ENCODE peak calls at places on chromosome 1, in nine cellular contexts. V is A549, E is transverse colon, M is IMR-90, G is GM12892, C is HCT116, Z is prostate gland, H is stomach, Y is heart left ventricle. K is an unnamed sample.

GRCh38 chr1:44632511-44633072 is 41.7 kb downstream of the TMEM53 start:
- DNase-seq in H (no peak), M (peak; percentile 32), E (no peak), G (no peak), Z (no peak), V (no peak), Y (no peak), C (no peak), K (no peak)

GRCh38 chr1:208936431-208936830 is 647.1 kb upstream of the CAMK1G start:
- DNase-seq in V (no peak), G (no peak), Y (no peak), H (no peak), C (no peak), E (no peak), Z (no peak), M (no peak), K (no peak)

GRCh38 chr1:1853593-1854257 is 37.2 kb downstream of the GNB1 start:
- DNase-seq in E (no peak), Y (no peak), C (no peak), V (no peak), M (no peak), G (no peak), Z (no peak), H (no peak), K (no peak)

GRCh38 chr1:214446772-214447556 is 104.4 kb downstream of the PTPN14 start:
- DNase-seq in V (peak; percentile 91), M (peak; percentile 93), E (peak; percentile 11), C (peak; percentile 93), H (peak; percentile 62), Y (no peak), Z (peak; percentile 33), G (no peak), K (peak; percentile 57)

GRCh38 chr1:166902279-166902678 is 26.2 kb upstream of the TADA1 start:
- DNase-seq in H (no peak), Y (no peak), E (no peak), V (no peak), Z (no peak), G (no peak), M (peak; percentile 38), C (peak; percentile 43), K (no peak)

GRCh38 chr1:85611856-85612255 is 31.3 kb downstream of the CCN1 start:
- DNase-seq in H (peak; percentile 35), C (peak; percentile 57), E (no peak), G (no peak), M (peak; percentile 100), Z (peak; percentile 9), V (peak; percentile 34), Y (peak; percentile 48), K (peak; percentile 76)

GRCh38 chr1:238485062-238485905 is 594.6 kb upstream of the ZP4 start:
- DNase-seq in G (no peak), C (no peak), H (no peak), M (peak; percentile 60), E (no peak), Y (no peak), Z (peak; percentile 22), V (no peak), K (no peak)

GRCh38 chr1:56535949-56536348 is 43.4 kb downstream of the PLPP3 start:
- DNase-seq in H (peak; percentile 73), V (no peak), E (no peak), G (no peak), C (no peak), Z (no peak), M (no peak), Y (peak; percentile 71), K (no peak)

GRCh38 chr1:111707906-111708305 is 31.3 kb downstream of the INKA2 start:
- DNase-seq in C (no peak), G (no peak), Y (no peak), H (no peak), M (peak; percentile 51), E (no peak), V (no peak), Z (no peak), K (no peak)

GRCh38 chr1:87202922-87203655 is 125.6 kb upstream of the LMO4 start:
- DNase-seq in Y (no peak), Z (no peak), M (no peak), C (no peak), E (peak; percentile 14), H (no peak), V (no peak), G (peak; percentile 16), K (no peak)

GRCh38 chr1:172386046-172386445 is 34.4 kb upstream of the C1orf105 start:
- DNase-seq in Z (no peak), E (no peak), V (no peak), H (no peak), G (no peak), Y (no peak), C (no peak), M (no peak), K (no peak)
- TF ChIP-seq POLR2A in Z (no peak), E (no peak), V (no peak), H (no peak), G (no peak), Y (no peak), C (no peak), M (no peak), K (no peak)

GRCh38 chr1:201982082-201982922 is at the start of gene RNPEP:
- DNase-seq in E (peak; percentile 85), H (peak; percentile 81), M (peak; percentile 56), V (peak; percentile 79), Z (peak; percentile 67), Y (peak; percentile 84), G (peak; percentile 81), C (no peak), K (peak; percentile 76)
- TF ChIP-seq POLR2A in E (no peak), H (no peak), M (peak; percentile 85), V (peak; percentile 88), Z (peak; percentile 74), Y (peak; percentile 33), G (peak; percentile 54), C (peak; percentile 40), K (peak; percentile 91)

GRCh38 chr1:181504294-181505115 is 21.2 kb downstream of the CACNA1E start:
- DNase-seq in Z (no peak), E (no peak), C (peak; percentile 62), Y (no peak), M (peak; percentile 28), H (no peak), G (no peak), V (peak; percentile 44), K (peak; percentile 28)
- TF ChIP-seq POLR2A in Z (no peak), E (no peak), C (no peak), Y (no peak), M (no peak), H (no peak), G (peak; percentile 56), V (no peak), K (no peak)

GRCh38 chr1:93681095-93681548 is 515 bp downstream of the BCAR3 start:
- DNase-seq in E (no peak), Z (no peak), G (no peak), H (no peak), V (no peak), M (peak; percentile 19), Y (peak; percentile 36), C (no peak), K (no peak)

GRCh38 chr1:93679546-93679945 is 2.1 kb downstream of the BCAR3 start:
- DNase-seq in V (no peak), G (no peak), M (peak; percentile 52), Y (no peak), H (no peak), Z (no peak), C (no peak), E (no peak), K (no peak)

GRCh38 chr1:93680121-93681094 is 1.2 kb downstream of the BCAR3 start:
- DNase-seq in Y (peak; percentile 91), E (peak; percentile 86), C (peak; percentile 76), M (peak; percentile 91), Z (peak; percentile 90), G (peak; percentile 77), V (peak; percentile 92), H (peak; percentile 82), K (peak; percentile 62)

GRCh38 chr1:93683234-93683633 is 1.6 kb upstream of the BCAR3 start:
- DNase-seq in M (no peak), G (no peak), Y (no peak), V (no peak), C (no peak), E (no peak), Z (no peak), H (no peak), K (no peak)

GRCh38 chr1:93681549-93682412 is at the start of gene BCAR3:
- DNase-seq in Z (peak; percentile 73), Y (peak; percentile 86), H (peak; percentile 74), G (peak; percentile 61), V (no peak), M (peak; percentile 73), E (peak; percentile 78), C (no peak), K (no peak)
- TF ChIP-seq POLR2A in Z (peak; percentile 91), Y (no peak), H (no peak), G (peak; percentile 63), V (peak; percentile 61), M (peak; percentile 79), E (peak; percentile 26), C (no peak), K (peak; percentile 61)

GRCh38 chr1:241614144-241614543 is 26.0 kb downstream of the CHML start:
- DNase-seq in V (no peak), Y (no peak), E (no peak), G (no peak), H (no peak), Z (no peak), C (no peak), M (no peak), K (no peak)

GRCh38 chr1:241611063-241611462 is 29.1 kb downstream of the CHML start:
- DNase-seq in H (no peak), C (peak; percentile 56), Z (peak; percentile 17), Y (no peak), M (peak; percentile 79), E (no peak), G (no peak), V (peak; percentile 57), K (no peak)

GRCh38 chr1:241612533-241613505 is 27.4 kb downstream of the CHML start:
- DNase-seq in V (no peak), E (no peak), G (no peak), H (no peak), C (no peak), Y (no peak), Z (no peak), M (peak; percentile 97), K (no peak)

GRCh38 chr1:241614572-241614971 is 25.6 kb downstream of the CHML start:
- DNase-seq in E (no peak), M (no peak), Z (no peak), H (no peak), C (no peak), Y (no peak), G (no peak), V (no peak), K (no peak)

GRCh38 chr1:241615043-241615974 is 24.9 kb downstream of the CHML start:
- DNase-seq in G (no peak), M (no peak), H (peak; percentile 38), E (peak; percentile 35), Y (no peak), V (peak; percentile 94), Z (no peak), C (no peak), K (peak; percentile 30)
- TF ChIP-seq POLR2A in G (no peak), M (no peak), H (no peak), E (no peak), Y (no peak), V (no peak), Z (no peak), C (no peak), K (no peak)

DNA sequence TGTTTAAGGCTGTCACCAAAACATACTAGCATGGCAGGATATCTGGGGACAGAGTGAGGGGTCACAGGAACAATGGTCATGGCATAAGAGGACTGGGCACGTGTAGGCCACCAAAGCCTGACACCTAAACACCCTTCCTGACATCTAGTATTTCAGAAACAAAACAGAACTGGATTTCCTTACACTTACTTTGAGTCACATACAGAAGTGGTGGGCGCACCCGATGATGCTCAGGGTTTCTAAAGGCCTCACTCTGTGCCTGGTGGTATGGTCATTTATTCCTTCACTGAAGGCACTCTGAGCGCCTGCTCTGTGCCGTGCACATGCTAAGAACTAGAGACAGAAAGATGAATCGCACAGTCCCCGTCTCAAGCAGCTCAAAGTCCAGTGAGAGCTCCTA is 2.0 kb downstream of the ABCB10 start:
- DNase-seq in M (no peak), H (no peak), C (no peak), Z (no peak), E (no peak), G (no peak), Y (no peak), V (no peak), K (no peak)
- TF ChIP-seq POLR2A in M (no peak), H (no peak), C (no peak), Z (no peak), E (no peak), G (no peak), Y (no peak), V (no peak), K (no peak)